ENCODE peak calls at places on chromosomes 4 and X, in six cellular contexts. V is foreskin fibroblast; A is heart right ventricle; T is epithelial cell of esophagus; E is stimulated activated naive CD4-positive, alpha-beta T cell treated with Interleukin-2 at 50 U/mL for 16 hours; S is colonic mucosa. P is an unnamed sample.

GRCh38 chr4:105859233-105859632 is 36.0 kb upstream of the NPNT start:
- DNase-seq in V (peak; percentile 68), A (no peak), S (no peak), E (no peak), T (peak; percentile 78), P (peak; percentile 65)

GRCh38 chr4:30721353-30722091 is 1.4 kb downstream of the PCDH7 start:
- DNase-seq in E (no peak), V (peak; percentile 71), S (peak; percentile 22), T (peak; percentile 64), A (peak; percentile 7), P (no peak)

GRCh38 chr4:54540931-54541330 is 116.8 kb upstream of the KIT start:
- DNase-seq in T (no peak), E (no peak), A (no peak), S (no peak), V (no peak), P (no peak)

GRCh38 chr4:139841464-139842195 is 176.0 kb downstream of the MGST2 start:
- DNase-seq in S (peak; percentile 67), A (no peak), V (no peak), T (no peak), E (no peak), P (no peak)

GRCh38 chr4:169050308-169050707 is 40.3 kb upstream of the CBR4 start:
- DNase-seq in V (no peak), S (no peak), A (peak; percentile 61), T (no peak), E (no peak), P (no peak)

GRCh38 chrX:139204903-139205667 is 325.5 kb upstream of the F9 start:
- DNase-seq in T (peak; percentile 34), E (no peak), S (peak; percentile 24), V (peak; percentile 19), A (no peak), P (no peak)

GRCh38 chrX:152897216-152898144 is at the start of gene ZNF185:
- DNase-seq in A (no peak), S (peak; percentile 72), T (peak; percentile 81), V (peak; percentile 43), E (no peak), P (no peak)

GRCh38 chrX:118116308-118117068 is at the start of gene KLHL13:
- DNase-seq in A (peak; percentile 31), S (peak; percentile 25), E (no peak), V (peak; percentile 71), T (peak; percentile 29), P (no peak)

GRCh38 chr4:137519406-137519805 is 12.9 kb downstream of the PCDH18 start:
- DNase-seq in T (peak; percentile 66), E (no peak), A (no peak), V (peak; percentile 88), S (no peak), P (peak; percentile 68)

GRCh38 chr4:120940547-120940946 is 18.0 kb upstream of the PRDM5 start:
- DNase-seq in A (no peak), S (no peak), E (no peak), T (no peak), V (no peak), P (no peak)

GRCh38 chr4:171553961-171554360 is 259.2 kb upstream of the GALNTL6 start:
- DNase-seq in V (no peak), T (no peak), E (no peak), S (no peak), A (no peak), P (no peak)

GRCh38 chr4:68673143-68673542 is 2.7 kb upstream of the UGT2B15 start:
- DNase-seq in S (no peak), E (no peak), A (no peak), V (no peak), T (no peak), P (no peak)

GRCh38 chr4:23373269-23373668 is 516.6 kb downstream of the PPARGC1A start:
- DNase-seq in V (no peak), A (peak; percentile 71), T (peak; percentile 93), E (no peak), S (peak; percentile 43), P (no peak)

GRCh38 chr4:148847544-148847943 is 405.3 kb upstream of the NR3C2 start:
- DNase-seq in T (no peak), A (no peak), E (no peak), V (no peak), S (peak; percentile 34), P (no peak)

GRCh38 chrX:69238153-69238959 is 73.1 kb upstream of the PJA1 start:
- DNase-seq in E (no peak), A (peak; percentile 16), S (no peak), V (no peak), T (no peak), P (no peak)

GRCh38 chr4:170979736-170980135 is 833.5 kb upstream of the GALNTL6 start:
- DNase-seq in E (no peak), V (no peak), T (no peak), A (no peak), S (no peak), P (no peak)

GRCh38 chr4:71201817-71202576 is 136.8 kb upstream of the SLC4A4 start:
- DNase-seq in S (no peak), T (no peak), E (no peak), V (no peak), A (no peak), P (no peak)